ENCODE peak calls at places on chromosomes 12 and 14, in five cellular contexts. One of them, this sample, is unnamed.

GRCh38 chr12:71183018-71183417 is 25.2 kb upstream of the TSPAN8 start:
- DNase-seq in endothelial cell of umbilical vein: peak; percentile 37
- DNase-seq in hepatocyte: peak; percentile 45
- DNase-seq in IMR-90: no peak
- DNase-seq in Calu3: peak; percentile 60
- DNase-seq in this sample: peak; percentile 41

GRCh38 chr14:31858868-31859267 is 218.2 kb upstream of the ARHGAP5 start:
- DNase-seq in Calu3: no peak
- DNase-seq in endothelial cell of umbilical vein: no peak
- DNase-seq in hepatocyte: no peak
- DNase-seq in IMR-90: peak; percentile 56
- DNase-seq in this sample: no peak

GRCh38 chr12:82963961-82964360 is 277.3 kb downstream of the TMTC2 start:
- DNase-seq in IMR-90: no peak
- DNase-seq in endothelial cell of umbilical vein: no peak
- DNase-seq in Calu3: no peak
- DNase-seq in hepatocyte: no peak
- DNase-seq in this sample: no peak

GRCh38 chr12:27866382-27867101 is 86.5 kb upstream of the MANSC4 start:
- DNase-seq in IMR-90: peak; percentile 70
- DNase-seq in hepatocyte: peak; percentile 7
- DNase-seq in endothelial cell of umbilical vein: no peak
- DNase-seq in Calu3: no peak
- DNase-seq in this sample: no peak

GRCh38 chr14:49173765-49174373 is 412.3 kb downstream of the RPS29 start:
- DNase-seq in endothelial cell of umbilical vein: peak; percentile 55
- DNase-seq in hepatocyte: peak; percentile 84
- DNase-seq in Calu3: peak; percentile 68
- DNase-seq in IMR-90: peak; percentile 69
- DNase-seq in this sample: peak; percentile 32

GRCh38 chr12:49512541-49512940 is 26.3 kb upstream of the KCNH3 start:
- DNase-seq in endothelial cell of umbilical vein: no peak
- DNase-seq in Calu3: no peak
- DNase-seq in hepatocyte: no peak
- DNase-seq in IMR-90: no peak
- DNase-seq in this sample: no peak

GRCh38 chr14:73008501-73008900 is 18.4 kb downstream of the ZFYVE1 start:
- DNase-seq in endothelial cell of umbilical vein: no peak
- DNase-seq in hepatocyte: no peak
- DNase-seq in IMR-90: peak; percentile 88
- DNase-seq in Calu3: no peak
- DNase-seq in this sample: no peak

GRCh38 chr12:105204916-105205315 is 31.1 kb downstream of the APPL2 start:
- DNase-seq in IMR-90: peak; percentile 84
- DNase-seq in Calu3: no peak
- DNase-seq in endothelial cell of umbilical vein: peak; percentile 58
- DNase-seq in hepatocyte: peak; percentile 44
- DNase-seq in this sample: no peak

GRCh38 chr14:72810201-72810600 is 83.7 kb downstream of the DPF3 start:
- DNase-seq in endothelial cell of umbilical vein: no peak
- DNase-seq in hepatocyte: no peak
- DNase-seq in IMR-90: no peak
- DNase-seq in Calu3: no peak
- DNase-seq in this sample: no peak

GRCh38 chr12:127773520-127773919 is 493.4 kb upstream of the TMEM132C start:
- DNase-seq in Calu3: no peak
- DNase-seq in endothelial cell of umbilical vein: no peak
- DNase-seq in hepatocyte: peak; percentile 18
- DNase-seq in IMR-90: no peak
- DNase-seq in this sample: no peak

GRCh38 chr12:120818416-120818815 is 85.7 kb downstream of the SPPL3 start:
- DNase-seq in Calu3: no peak
- DNase-seq in endothelial cell of umbilical vein: no peak
- DNase-seq in IMR-90: no peak
- DNase-seq in hepatocyte: no peak
- DNase-seq in this sample: no peak

GRCh38 chr14:66746316-66747006 is 238.5 kb downstream of the GPHN start:
- DNase-seq in hepatocyte: peak; percentile 14
- DNase-seq in IMR-90: peak; percentile 58
- DNase-seq in endothelial cell of umbilical vein: peak; percentile 70
- DNase-seq in Calu3: peak; percentile 58
- DNase-seq in this sample: no peak

GRCh38 chr12:52186135-52186840 is 5.5 kb downstream of the KRT80 start:
- DNase-seq in IMR-90: peak; percentile 87
- DNase-seq in Calu3: peak; percentile 45
- DNase-seq in endothelial cell of umbilical vein: peak; percentile 72
- DNase-seq in hepatocyte: peak; percentile 55
- DNase-seq in this sample: no peak

GRCh38 chr14:75806247-75806876 is 145.3 kb downstream of the TTLL5 start:
- DNase-seq in endothelial cell of umbilical vein: no peak
- DNase-seq in IMR-90: no peak
- DNase-seq in hepatocyte: no peak
- DNase-seq in Calu3: no peak
- DNase-seq in this sample: no peak

GRCh38 chr12:82524020-82524419 is 162.7 kb upstream of the TMTC2 start:
- DNase-seq in Calu3: peak; percentile 5
- DNase-seq in hepatocyte: peak; percentile 9
- DNase-seq in IMR-90: no peak
- DNase-seq in endothelial cell of umbilical vein: no peak
- DNase-seq in this sample: no peak